ENCODE peak calls at places on chromosomes 2 and 18, in seven cellular contexts. X is GM23338, B is SK-N-SH, S is A549, I is Panc1, D is K562, R is HCT116. N is an unnamed sample.

GRCh38 chr2:240232961-240233890 is 92.8 kb upstream of the OTOS start:
- DNase-seq in X (peak), R (peak), D (peak), B (peak), I (peak), S (peak), N (peak)

GRCh38 chr2:180523629-180524340 is 456.6 kb upstream of the UBE2E3 start:
- DNase-seq in I (no peak), X (no peak), B (no peak), D (no peak), R (no peak), S (peak), N (no peak)

GRCh38 chr18:25650201-25650941 is 298.4 kb upstream of the ZNF521 start:
- DNase-seq in B (no peak), R (no peak), D (no peak), I (no peak), X (no peak), S (no peak), N (no peak)

GRCh38 chr2:72949045-72949444 is 31.7 kb downstream of the EMX1 start:
- DNase-seq in R (no peak), X (no peak), D (no peak), S (no peak), B (no peak), I (no peak), N (no peak)

GRCh38 chr2:54609647-54610046 is 113.8 kb upstream of the EML6 start:
- DNase-seq in X (no peak), D (no peak), S (no peak), B (no peak), R (no peak), I (no peak), N (no peak)

GRCh38 chr2:239276813-239277193 is 124.0 kb downstream of the HDAC4 start:
- DNase-seq in I (no peak), D (no peak), S (no peak), X (no peak), B (no peak), R (no peak), N (no peak)

GRCh38 chr2:66445781-66446177 is 10.9 kb downstream of the MEIS1 start:
- DNase-seq in X (peak), R (no peak), S (no peak), B (no peak), D (no peak), I (no peak), N (no peak)

GRCh38 chr2:241891315-241891987 is 21.9 kb downstream of the RTP5 start:
- DNase-seq in D (no peak), I (no peak), B (no peak), X (no peak), R (no peak), S (no peak), N (no peak)

GRCh38 chr18:57776354-57776753 is 26.8 kb downstream of the ATP8B1 start:
- DNase-seq in S (no peak), R (no peak), D (no peak), B (no peak), X (no peak), I (no peak), N (no peak)

GRCh38 chr2:8004250-8004681 is 677.6 kb upstream of the ID2 start:
- DNase-seq in D (peak), B (peak), S (peak), I (no peak), R (no peak), X (no peak), N (no peak)

GRCh38 chr2:199206536-199206935 is 251.2 kb downstream of the SATB2 start:
- DNase-seq in I (no peak), R (no peak), B (no peak), D (no peak), S (no peak), X (no peak), N (no peak)

GRCh38 chr2:10452334-10452733 is 4.2 kb upstream of the ODC1 start:
- DNase-seq in B (peak), X (no peak), S (peak), R (no peak), I (no peak), D (no peak), N (peak)

GRCh38 chr2:99651930-99652670 is 162.3 kb upstream of the REV1 start:
- DNase-seq in B (no peak), S (no peak), X (peak), I (no peak), D (no peak), R (no peak), N (no peak)

GRCh38 chr2:233058717-233059546 is 1.2 kb upstream of the INPP5D start:
- DNase-seq in I (no peak), B (no peak), X (no peak), D (no peak), S (no peak), R (no peak), N (no peak)

GRCh38 chr18:48213791-48214190 is 195.4 kb downstream of the ZBTB7C start:
- DNase-seq in R (no peak), S (no peak), D (no peak), X (no peak), B (no peak), I (no peak), N (no peak)

GRCh38 chr2:10332402-10333246 is 29.9 kb downstream of the HPCAL1 start:
- DNase-seq in S (no peak), X (no peak), D (peak), R (no peak), I (no peak), B (no peak), N (no peak)

GRCh38 chr18:52339891-52340371 is at the start of gene DCC:
- DNase-seq in X (peak), S (peak), R (no peak), B (peak), I (no peak), D (no peak), N (peak)

GRCh38 chr2:129764376-129765325 is 214.8 kb upstream of the RAB6C start:
- DNase-seq in I (no peak), B (no peak), S (no peak), R (peak), D (no peak), X (no peak), N (no peak)

GRCh38 chr18:63206433-63207153 is 113.0 kb downstream of the BCL2 start:
- DNase-seq in B (no peak), S (no peak), R (no peak), D (no peak), X (no peak), I (no peak), N (no peak)

GRCh38 chr2:45207105-45207504 is 197.9 kb upstream of the SIX2 start:
- DNase-seq in D (no peak), S (no peak), B (no peak), X (no peak), I (no peak), R (no peak), N (peak)

GRCh38 chr2:134104754-134105153 is 149.1 kb upstream of the MGAT5 start:
- DNase-seq in R (no peak), S (no peak), X (no peak), B (no peak), D (no peak), I (no peak), N (no peak)

GRCh38 chr2:64952113-64952895 is 36.9 kb upstream of the SLC1A4 start:
- DNase-seq in D (no peak), X (no peak), B (no peak), S (no peak), I (no peak), R (no peak), N (no peak)

GRCh38 chr2:205496777-205497176 is 185.5 kb upstream of the NRP2 start:
- DNase-seq in B (no peak), D (no peak), X (no peak), S (no peak), I (no peak), R (no peak), N (no peak)

GRCh38 chr2:41199320-41199719 is 747.4 kb upstream of the SLC8A1 start:
- DNase-seq in X (no peak), D (no peak), S (no peak), I (no peak), B (no peak), R (no peak), N (no peak)

GRCh38 chr2:85765081-85765731 is 11.4 kb downstream of the ATOH8 start:
- DNase-seq in I (no peak), D (no peak), X (peak), S (no peak), R (no peak), B (peak), N (no peak)

GRCh38 chr2:27771202-27771547 is 344 bp upstream of the MRPL33 start:
- DNase-seq in S (no peak), D (no peak), I (peak), B (no peak), X (no peak), R (no peak), N (no peak)
- TF ChIP-seq CTCF in S (no peak), D (no peak), I (no peak), B (no peak), X (no peak), R (no peak), N (no peak)

DNA sequence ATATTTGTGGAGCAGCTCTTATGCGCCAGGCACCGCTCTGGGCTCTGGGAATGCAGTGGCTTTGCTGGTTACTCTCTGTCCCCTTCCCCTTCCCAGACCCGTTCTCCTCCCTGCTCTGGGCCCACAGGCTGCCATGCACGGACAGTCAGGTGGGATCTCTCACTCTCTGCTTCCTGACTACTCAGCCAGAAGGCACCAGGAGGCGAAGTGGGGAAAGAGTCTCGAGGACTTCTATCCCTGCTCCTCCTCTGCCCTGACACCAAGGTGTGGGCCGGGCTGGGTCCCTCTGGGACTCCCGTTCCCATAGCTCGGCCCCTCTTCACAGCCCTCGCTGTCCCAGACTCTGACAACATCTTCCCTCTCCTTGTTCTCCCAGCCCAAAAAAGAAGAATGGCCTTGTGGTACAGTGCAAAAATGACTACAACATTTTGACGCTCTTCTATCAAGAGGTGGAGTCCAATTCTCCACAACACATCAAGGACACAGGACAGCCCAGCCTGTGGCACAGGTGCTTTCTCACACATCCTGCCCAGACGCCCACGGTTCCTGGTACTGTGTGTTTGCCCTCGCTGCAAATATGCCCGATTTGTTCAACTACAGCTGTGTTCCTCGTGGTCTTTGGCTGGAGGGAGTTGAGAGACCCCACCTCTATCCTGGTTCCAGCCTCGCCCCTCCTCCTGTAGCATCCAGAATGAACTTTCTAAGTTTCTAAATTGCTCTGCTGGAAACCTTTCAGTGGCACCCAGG is 14.0 kb upstream of the DUSP2 start:
- DNase-seq in I (no peak), B (no peak), S (no peak), X (no peak), R (no peak), D (no peak), N (no peak)
- TF ChIP-seq REST in I (no peak), B (no peak), S (no peak), X (no peak), R (no peak), D (no peak), N (no peak)

DNA sequence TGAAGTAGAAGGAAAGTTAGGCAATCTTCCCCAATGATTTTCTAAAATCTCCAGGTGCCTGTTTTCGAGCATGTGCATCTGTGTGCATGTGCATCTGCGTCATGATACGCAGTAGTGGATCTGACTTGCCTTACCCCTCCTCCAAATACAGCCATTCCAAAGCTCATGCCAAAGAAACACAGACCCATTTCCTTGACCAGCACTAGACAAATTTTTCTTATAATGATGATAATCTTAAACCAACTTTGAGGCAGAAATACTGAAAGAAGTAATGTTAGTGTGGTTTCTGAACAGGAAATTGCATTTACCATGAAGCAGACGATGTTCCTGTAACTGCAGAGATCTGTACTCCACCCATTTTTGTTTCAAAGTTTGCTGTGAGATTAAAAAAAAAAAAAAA is 25.7 kb downstream of the CYTIP start:
- DNase-seq in B (no peak), D (no peak), R (no peak), S (no peak), I (no peak), X (no peak), N (peak)
- H3K27ac ChIP-seq in B (no peak), D (no peak), R (no peak), S (no peak), I (no peak), X (no peak), N (peak)

GRCh38 chr2:28908172-28908571 is 13.7 kb downstream of the WDR43 start:
- DNase-seq in R (no peak), X (no peak), S (no peak), I (no peak), D (no peak), B (no peak), N (no peak)
- TF ChIP-seq CTCF in R (no peak), X (no peak), S (no peak), I (no peak), D (no peak), B (no peak), N (no peak)

DNA sequence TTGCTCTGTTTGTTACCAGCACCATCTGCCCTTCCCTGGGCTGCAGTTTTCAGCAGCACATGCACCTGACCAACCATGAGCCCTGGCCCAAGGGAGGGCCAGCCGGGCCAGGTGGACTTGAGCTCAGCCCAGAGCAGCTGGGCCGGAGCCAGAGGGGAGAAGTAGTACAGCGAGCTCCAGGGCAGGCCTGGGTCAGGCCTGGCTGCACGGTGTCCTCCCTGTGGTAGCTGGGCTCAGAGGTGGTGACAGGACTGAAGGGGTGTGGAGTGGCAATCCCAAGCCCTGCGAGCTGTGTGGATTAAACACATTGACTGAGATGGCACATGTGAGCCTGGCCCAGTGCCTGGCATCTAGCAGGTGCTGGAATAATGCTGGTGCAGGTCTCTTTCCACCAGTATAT is 222.2 kb downstream of the GLI2 start:
- DNase-seq in X (no peak), B (no peak), R (no peak), S (no peak), I (no peak), D (no peak), N (no peak)
- TF ChIP-seq REST in X (no peak), B (no peak), R (no peak), S (no peak), I (no peak), D (no peak), N (no peak)

GRCh38 chr2:176136375-176137248 is 7.1 kb downstream of the HOXD8 start:
- DNase-seq in B (peak), S (no peak), X (peak), D (no peak), R (no peak), I (no peak), N (no peak)
- H3K27ac ChIP-seq in B (peak), S (peak), X (no peak), D (no peak), R (peak), I (peak), N (no peak)

DNA sequence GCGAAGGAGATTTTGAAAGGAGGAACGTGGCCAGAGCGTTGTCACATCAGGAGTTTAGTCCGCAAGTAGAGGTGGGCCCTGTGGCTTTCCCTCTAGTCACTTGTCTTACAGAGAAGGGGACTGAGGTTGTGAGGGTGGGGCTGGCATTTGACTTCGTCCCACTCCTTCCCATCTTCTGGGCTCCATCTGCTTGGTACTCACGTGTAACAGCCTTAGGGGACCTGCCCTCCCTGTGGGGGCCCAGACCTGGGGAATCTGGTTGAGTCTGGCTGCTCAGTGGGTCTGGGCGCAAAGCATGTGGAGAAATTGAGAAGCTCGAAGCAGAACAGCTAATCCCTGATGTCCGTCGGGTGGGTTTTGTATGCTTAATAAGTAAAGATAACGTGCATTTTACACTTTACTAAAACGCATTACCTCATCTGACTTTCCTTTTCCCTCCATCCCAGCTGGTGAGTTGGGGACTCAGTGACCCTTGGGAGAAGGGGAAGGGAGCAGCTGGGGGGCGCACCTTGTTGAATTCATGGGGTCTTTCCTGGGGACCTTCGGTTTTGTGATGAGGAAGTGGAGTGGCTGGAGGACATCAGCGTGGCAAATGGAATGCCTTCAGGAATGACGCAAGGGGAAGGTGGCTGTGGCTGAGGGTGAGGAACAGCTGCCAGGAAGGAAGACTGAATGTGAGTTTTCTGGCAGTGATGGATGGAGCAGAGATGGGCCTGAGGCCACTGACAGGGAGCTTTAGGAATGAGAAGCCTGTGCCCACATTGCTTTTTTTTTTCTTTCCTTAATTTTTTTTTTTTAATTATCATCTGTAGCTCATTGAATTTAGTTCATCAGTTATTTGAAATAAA is 44.8 kb downstream of the ASAP2 start:
- DNase-seq in I (no peak), S (peak), R (no peak), B (no peak), D (no peak), X (no peak), N (no peak)
- TF ChIP-seq CTCF in I (no peak), S (no peak), R (no peak), B (no peak), D (no peak), X (no peak), N (no peak)

GRCh38 chr2:158724803-158725271 is 70.3 kb upstream of the DAPL1 start:
- DNase-seq in B (no peak), D (no peak), I (no peak), X (no peak), R (no peak), S (peak), N (no peak)
- TF ChIP-seq REST in B (no peak), D (no peak), I (no peak), X (no peak), R (no peak), S (no peak), N (no peak)

DNA sequence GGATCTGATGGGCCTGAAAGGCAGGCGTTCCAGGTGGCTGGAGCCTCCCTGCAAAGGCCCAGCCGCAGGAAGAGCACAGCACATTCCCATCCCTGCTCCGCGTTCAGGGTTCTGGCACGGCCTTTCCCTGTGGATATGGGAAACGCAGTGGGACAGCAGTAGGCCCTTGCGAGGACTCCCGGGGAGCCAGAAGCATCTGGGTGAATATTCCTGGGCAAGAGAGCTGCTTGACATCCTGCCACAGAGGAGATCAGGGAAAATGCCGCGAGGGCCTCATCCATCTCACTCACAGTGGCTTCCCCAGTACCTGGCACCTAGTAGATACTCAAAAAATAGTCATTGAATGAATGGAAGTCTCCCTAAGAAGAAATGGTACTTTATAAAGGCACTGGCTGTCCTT is 3.1 kb upstream of the ADCY3 start:
- DNase-seq in R (no peak), D (no peak), B (no peak), X (no peak), S (no peak), I (no peak), N (no peak)
- H3K27ac ChIP-seq in R (no peak), D (no peak), B (no peak), X (no peak), S (no peak), I (no peak), N (no peak)

GRCh38 chr2:217713395-217714267 is 289.2 kb downstream of the TNS1 start:
- DNase-seq in X (peak), B (peak), D (peak), I (peak), S (peak), R (peak), N (peak)
- TF ChIP-seq CTCF in X (peak), B (peak), D (peak), I (peak), S (peak), R (peak), N (peak)